ENCODE peak calls at places on chromosomes 11 and 22, in ten cellular contexts. One of them, this sample, is unnamed.

GRCh38 chr11:114185436-114185835 is 110.8 kb upstream of the NNMT start:
- DNase-seq in transverse colon: no peak
- DNase-seq in A549: no peak
- DNase-seq in NB4: no peak
- DNase-seq in GM12892: no peak
- DNase-seq in breast epithelium: no peak
- DNase-seq in ovary: no peak
- DNase-seq in stomach: no peak
- DNase-seq in spleen: no peak
- DNase-seq in K562: no peak
- DNase-seq in this sample: no peak

GRCh38 chr11:5004429-5005274 is 10.0 kb downstream of the OR51L1 start:
- DNase-seq in transverse colon: peak
- DNase-seq in A549: peak
- DNase-seq in NB4: peak
- DNase-seq in GM12892: no peak
- DNase-seq in breast epithelium: no peak
- DNase-seq in ovary: peak
- DNase-seq in stomach: peak
- DNase-seq in spleen: no peak
- DNase-seq in K562: peak
- DNase-seq in this sample: peak

GRCh38 chr11:2700415-2701211 is 819 bp upstream of the KCNQ1OT1 start:
- DNase-seq in transverse colon: peak
- DNase-seq in A549: peak
- DNase-seq in NB4: peak
- DNase-seq in GM12892: no peak
- DNase-seq in breast epithelium: peak
- DNase-seq in ovary: peak
- DNase-seq in stomach: peak
- DNase-seq in spleen: peak
- DNase-seq in K562: peak
- DNase-seq in this sample: peak

GRCh38 chr22:43828711-43829447 is 16.8 kb upstream of the EFCAB6 start:
- DNase-seq in transverse colon: no peak
- DNase-seq in A549: no peak
- DNase-seq in NB4: peak
- DNase-seq in GM12892: no peak
- DNase-seq in breast epithelium: no peak
- DNase-seq in ovary: peak
- DNase-seq in stomach: no peak
- DNase-seq in spleen: peak
- DNase-seq in K562: no peak
- DNase-seq in this sample: peak

GRCh38 chr11:2798951-2799761 is 86.4 kb downstream of the CDKN1C start:
- DNase-seq in transverse colon: peak
- DNase-seq in A549: no peak
- DNase-seq in NB4: no peak
- DNase-seq in GM12892: no peak
- DNase-seq in breast epithelium: no peak
- DNase-seq in ovary: peak
- DNase-seq in stomach: peak
- DNase-seq in spleen: peak
- DNase-seq in K562: no peak
- DNase-seq in this sample: peak

GRCh38 chr11:117824571-117825537 is at the start of gene FXYD2:
- DNase-seq in transverse colon: peak
- DNase-seq in A549: no peak
- DNase-seq in NB4: no peak
- DNase-seq in GM12892: no peak
- DNase-seq in breast epithelium: no peak
- DNase-seq in ovary: peak
- DNase-seq in stomach: peak
- DNase-seq in spleen: peak
- DNase-seq in K562: no peak
- DNase-seq in this sample: peak

GRCh38 chr22:21054714-21055563 is 9.2 kb downstream of the LRRC74B start:
- DNase-seq in transverse colon: no peak
- DNase-seq in A549: no peak
- DNase-seq in NB4: no peak
- DNase-seq in GM12892: no peak
- DNase-seq in breast epithelium: no peak
- DNase-seq in ovary: no peak
- DNase-seq in stomach: no peak
- DNase-seq in spleen: peak
- DNase-seq in K562: no peak
- DNase-seq in this sample: no peak

GRCh38 chr11:74749127-74749964 is 697 bp downstream of the RNF169 start:
- DNase-seq in transverse colon: peak
- DNase-seq in A549: peak
- DNase-seq in NB4: peak
- DNase-seq in GM12892: peak
- DNase-seq in breast epithelium: peak
- DNase-seq in ovary: peak
- DNase-seq in stomach: peak
- DNase-seq in spleen: peak
- DNase-seq in K562: peak
- DNase-seq in this sample: peak

GRCh38 chr11:75583710-75584658 is 21.9 kb downstream of the SERPINH1 start:
- DNase-seq in transverse colon: peak
- DNase-seq in A549: no peak
- DNase-seq in NB4: peak
- DNase-seq in GM12892: peak
- DNase-seq in breast epithelium: peak
- DNase-seq in ovary: peak
- DNase-seq in stomach: peak
- DNase-seq in spleen: peak
- DNase-seq in K562: peak
- DNase-seq in this sample: peak

GRCh38 chr22:43471606-43472135 is 59.9 kb downstream of the MPPED1 start:
- DNase-seq in transverse colon: no peak
- DNase-seq in A549: no peak
- DNase-seq in NB4: no peak
- DNase-seq in GM12892: no peak
- DNase-seq in breast epithelium: no peak
- DNase-seq in ovary: no peak
- DNase-seq in stomach: no peak
- DNase-seq in spleen: peak
- DNase-seq in K562: no peak
- DNase-seq in this sample: peak

GRCh38 chr11:119691020-119691666 is 37.9 kb downstream of the NECTIN1 start:
- DNase-seq in transverse colon: no peak
- DNase-seq in A549: no peak
- DNase-seq in NB4: peak
- DNase-seq in GM12892: no peak
- DNase-seq in breast epithelium: no peak
- DNase-seq in ovary: no peak
- DNase-seq in stomach: no peak
- DNase-seq in spleen: no peak
- DNase-seq in K562: no peak
- DNase-seq in this sample: no peak

GRCh38 chr11:12680246-12680939 is 6.2 kb downstream of the TEAD1 start:
- DNase-seq in transverse colon: peak
- DNase-seq in A549: no peak
- DNase-seq in NB4: peak
- DNase-seq in GM12892: no peak
- DNase-seq in breast epithelium: peak
- DNase-seq in ovary: peak
- DNase-seq in stomach: peak
- DNase-seq in spleen: no peak
- DNase-seq in K562: peak
- DNase-seq in this sample: peak

GRCh38 chr11:45388472-45388871 is 102.3 kb upstream of the SYT13 start:
- DNase-seq in transverse colon: no peak
- DNase-seq in A549: no peak
- DNase-seq in NB4: no peak
- DNase-seq in GM12892: no peak
- DNase-seq in breast epithelium: no peak
- DNase-seq in ovary: no peak
- DNase-seq in stomach: no peak
- DNase-seq in spleen: no peak
- DNase-seq in K562: no peak
- DNase-seq in this sample: no peak

GRCh38 chr11:797300-798092 is 585 bp downstream of the SLC25A22 start:
- DNase-seq in transverse colon: peak
- DNase-seq in A549: peak
- DNase-seq in NB4: peak
- DNase-seq in GM12892: peak
- DNase-seq in breast epithelium: no peak
- DNase-seq in ovary: peak
- DNase-seq in stomach: peak
- DNase-seq in spleen: peak
- DNase-seq in K562: peak
- DNase-seq in this sample: peak
- TF ChIP-seq POLR2A in transverse colon: no peak
- TF ChIP-seq POLR2A in A549: no peak
- TF ChIP-seq POLR2A in NB4: peak
- TF ChIP-seq POLR2A in GM12892: no peak
- TF ChIP-seq POLR2A in breast epithelium: no peak
- TF ChIP-seq POLR2A in ovary: no peak
- TF ChIP-seq POLR2A in stomach: no peak
- TF ChIP-seq POLR2A in spleen: no peak
- TF ChIP-seq POLR2A in K562: no peak
- TF ChIP-seq POLR2A in this sample: no peak

GRCh38 chr22:23259916-23260644 is 79.8 kb downstream of the BCR start:
- DNase-seq in transverse colon: no peak
- DNase-seq in A549: no peak
- DNase-seq in NB4: no peak
- DNase-seq in GM12892: no peak
- DNase-seq in breast epithelium: no peak
- DNase-seq in ovary: no peak
- DNase-seq in stomach: no peak
- DNase-seq in spleen: no peak
- DNase-seq in K562: no peak
- DNase-seq in this sample: no peak

GRCh38 chr22:23260645-23261581 is 80.6 kb downstream of the BCR start:
- DNase-seq in transverse colon: no peak
- DNase-seq in A549: no peak
- DNase-seq in NB4: no peak
- DNase-seq in GM12892: no peak
- DNase-seq in breast epithelium: no peak
- DNase-seq in ovary: no peak
- DNase-seq in stomach: no peak
- DNase-seq in spleen: no peak
- DNase-seq in K562: no peak
- DNase-seq in this sample: no peak

GRCh38 chr22:23256986-23257888 is 76.9 kb downstream of the BCR start:
- DNase-seq in transverse colon: peak
- DNase-seq in A549: no peak
- DNase-seq in NB4: no peak
- DNase-seq in GM12892: no peak
- DNase-seq in breast epithelium: peak
- DNase-seq in ovary: peak
- DNase-seq in stomach: peak
- DNase-seq in spleen: no peak
- DNase-seq in K562: no peak
- DNase-seq in this sample: peak

GRCh38 chr22:23257889-23258825 is 77.8 kb downstream of the BCR start:
- DNase-seq in transverse colon: no peak
- DNase-seq in A549: no peak
- DNase-seq in NB4: no peak
- DNase-seq in GM12892: no peak
- DNase-seq in breast epithelium: no peak
- DNase-seq in ovary: no peak
- DNase-seq in stomach: no peak
- DNase-seq in spleen: no peak
- DNase-seq in K562: no peak
- DNase-seq in this sample: no peak

GRCh38 chr22:23258826-23259170 is 78.5 kb downstream of the BCR start:
- DNase-seq in transverse colon: no peak
- DNase-seq in A549: no peak
- DNase-seq in NB4: no peak
- DNase-seq in GM12892: no peak
- DNase-seq in breast epithelium: no peak
- DNase-seq in ovary: no peak
- DNase-seq in stomach: no peak
- DNase-seq in spleen: no peak
- DNase-seq in K562: no peak
- DNase-seq in this sample: no peak
- TF ChIP-seq POLR2A in transverse colon: no peak
- TF ChIP-seq POLR2A in A549: no peak
- TF ChIP-seq POLR2A in NB4: no peak
- TF ChIP-seq POLR2A in GM12892: no peak
- TF ChIP-seq POLR2A in breast epithelium: no peak
- TF ChIP-seq POLR2A in ovary: no peak
- TF ChIP-seq POLR2A in stomach: no peak
- TF ChIP-seq POLR2A in spleen: no peak
- TF ChIP-seq POLR2A in K562: no peak
- TF ChIP-seq POLR2A in this sample: no peak

GRCh38 chr11:65442952-65443351 is 20.4 kb downstream of the NEAT1 start:
- DNase-seq in transverse colon: no peak
- DNase-seq in A549: no peak
- DNase-seq in NB4: no peak
- DNase-seq in GM12892: no peak
- DNase-seq in breast epithelium: no peak
- DNase-seq in ovary: no peak
- DNase-seq in stomach: no peak
- DNase-seq in spleen: no peak
- DNase-seq in K562: peak
- DNase-seq in this sample: no peak

GRCh38 chr11:65445604-65446445 is 23.2 kb downstream of the NEAT1 start:
- DNase-seq in transverse colon: no peak
- DNase-seq in A549: no peak
- DNase-seq in NB4: peak
- DNase-seq in GM12892: no peak
- DNase-seq in breast epithelium: no peak
- DNase-seq in ovary: no peak
- DNase-seq in stomach: peak
- DNase-seq in spleen: peak
- DNase-seq in K562: no peak
- DNase-seq in this sample: no peak

GRCh38 chr11:65446446-65447277 is 24.1 kb downstream of the NEAT1 start:
- DNase-seq in transverse colon: no peak
- DNase-seq in A549: no peak
- DNase-seq in NB4: no peak
- DNase-seq in GM12892: no peak
- DNase-seq in breast epithelium: peak
- DNase-seq in ovary: no peak
- DNase-seq in stomach: peak
- DNase-seq in spleen: no peak
- DNase-seq in K562: no peak
- DNase-seq in this sample: no peak

GRCh38 chr11:65444314-65445051 is 21.9 kb downstream of the NEAT1 start:
- DNase-seq in transverse colon: no peak
- DNase-seq in A549: no peak
- DNase-seq in NB4: no peak
- DNase-seq in GM12892: no peak
- DNase-seq in breast epithelium: no peak
- DNase-seq in ovary: no peak
- DNase-seq in stomach: no peak
- DNase-seq in spleen: no peak
- DNase-seq in K562: no peak
- DNase-seq in this sample: no peak

GRCh38 chr11:65445101-65445603 is 22.6 kb downstream of the NEAT1 start:
- DNase-seq in transverse colon: no peak
- DNase-seq in A549: no peak
- DNase-seq in NB4: no peak
- DNase-seq in GM12892: no peak
- DNase-seq in breast epithelium: no peak
- DNase-seq in ovary: no peak
- DNase-seq in stomach: no peak
- DNase-seq in spleen: no peak
- DNase-seq in K562: no peak
- DNase-seq in this sample: no peak
- TF ChIP-seq POLR2A in transverse colon: no peak
- TF ChIP-seq POLR2A in A549: no peak
- TF ChIP-seq POLR2A in NB4: no peak
- TF ChIP-seq POLR2A in GM12892: no peak
- TF ChIP-seq POLR2A in breast epithelium: no peak
- TF ChIP-seq POLR2A in ovary: no peak
- TF ChIP-seq POLR2A in stomach: no peak
- TF ChIP-seq POLR2A in spleen: no peak
- TF ChIP-seq POLR2A in K562: peak
- TF ChIP-seq POLR2A in this sample: no peak

GRCh38 chr11:57668467-57668890 is 565 bp downstream of the ZDHHC5 start:
- DNase-seq in transverse colon: peak
- DNase-seq in A549: no peak
- DNase-seq in NB4: peak
- DNase-seq in GM12892: no peak
- DNase-seq in breast epithelium: no peak
- DNase-seq in ovary: no peak
- DNase-seq in stomach: no peak
- DNase-seq in spleen: no peak
- DNase-seq in K562: peak
- DNase-seq in this sample: no peak
- TF ChIP-seq POLR2A in transverse colon: no peak
- TF ChIP-seq POLR2A in A549: no peak
- TF ChIP-seq POLR2A in NB4: no peak
- TF ChIP-seq POLR2A in GM12892: no peak
- TF ChIP-seq POLR2A in breast epithelium: no peak
- TF ChIP-seq POLR2A in ovary: no peak
- TF ChIP-seq POLR2A in stomach: no peak
- TF ChIP-seq POLR2A in spleen: no peak
- TF ChIP-seq POLR2A in K562: no peak
- TF ChIP-seq POLR2A in this sample: no peak